ENCODE peak calls at places on chromosomes 7 and 10, in ten cellular contexts. S, M, O, B, G, D, I, L, U and Z are unnamed samples. For H3K27me3, the result is how much of the 10 kb centered on the place peaks cover.

GRCh38 chr10:30502266-30503058 is 68.5 kb downstream of the MAP3K8 start:
- DNase-seq in S (no peak), M (peak), O (no peak), B (no peak), G (no peak), D (no peak), I (no peak), L (no peak), U (no peak), Z (no peak)

GRCh38 chr10:77524300-77524711 is 113.3 kb downstream of the KCNMA1 start:
- DNase-seq in S (no peak), M (no peak), O (no peak), B (no peak), G (no peak), D (no peak), I (no peak), L (no peak), U (peak), Z (no peak)

GRCh38 chr7:104791065-104791464 is 222.9 kb upstream of the KMT2E start:
- DNase-seq in S (no peak), M (no peak), O (no peak), B (no peak), G (no peak), D (no peak), I (peak), L (no peak), U (no peak), Z (no peak)

GRCh38 chr7:158946771-158947170 is 90.4 kb downstream of the DYNC2I1 start:
- DNase-seq in S (no peak), M (no peak), O (no peak), B (no peak), G (no peak), D (no peak), I (no peak), L (no peak), U (no peak), Z (no peak)

GRCh38 chr10:68871731-68872342 is 29.3 kb upstream of the DDX50 start:
- DNase-seq in S (peak), M (no peak), O (no peak), B (no peak), G (peak), D (peak), I (peak), L (no peak), U (peak), Z (no peak)

GRCh38 chr7:49520971-49521370 is 252.5 kb upstream of the VWC2 start:
- DNase-seq in S (no peak), M (no peak), O (no peak), B (no peak), G (no peak), D (no peak), I (no peak), L (no peak), U (no peak), Z (no peak)

GRCh38 chr7:88291401-88292173 is 15.1 kb downstream of the STEAP4 start:
- DNase-seq in S (no peak), M (peak), O (no peak), B (no peak), G (peak), D (no peak), I (no peak), L (no peak), U (no peak), Z (peak)

GRCh38 chr10:86261933-86262665 is 104.5 kb downstream of the GRID1 start:
- DNase-seq in S (peak), M (no peak), O (no peak), B (peak), G (peak), D (no peak), I (peak), L (peak), U (no peak), Z (no peak)

GRCh38 chr10:1180836-1181235 is 124.7 kb downstream of the WDR37 start:
- DNase-seq in S (no peak), M (no peak), O (no peak), B (no peak), G (no peak), D (no peak), I (peak), L (peak), U (no peak), Z (no peak)

GRCh38 chr10:74637685-74638084 is 188.7 kb upstream of the KAT6B start:
- DNase-seq in S (no peak), M (no peak), O (no peak), B (no peak), G (no peak), D (no peak), I (no peak), L (no peak), U (no peak), Z (no peak)

GRCh38 chr10:95793401-95794045 is 37.6 kb downstream of the ENTPD1 start:
- DNase-seq in S (no peak), M (peak), O (no peak), B (no peak), G (no peak), D (no peak), I (no peak), L (no peak), U (no peak), Z (no peak)

GRCh38 chr10:77531441-77532001 is 106.1 kb downstream of the KCNMA1 start:
- DNase-seq in S (no peak), M (peak), O (no peak), B (no peak), G (peak), D (no peak), I (no peak), L (no peak), U (peak), Z (no peak)

DNA sequence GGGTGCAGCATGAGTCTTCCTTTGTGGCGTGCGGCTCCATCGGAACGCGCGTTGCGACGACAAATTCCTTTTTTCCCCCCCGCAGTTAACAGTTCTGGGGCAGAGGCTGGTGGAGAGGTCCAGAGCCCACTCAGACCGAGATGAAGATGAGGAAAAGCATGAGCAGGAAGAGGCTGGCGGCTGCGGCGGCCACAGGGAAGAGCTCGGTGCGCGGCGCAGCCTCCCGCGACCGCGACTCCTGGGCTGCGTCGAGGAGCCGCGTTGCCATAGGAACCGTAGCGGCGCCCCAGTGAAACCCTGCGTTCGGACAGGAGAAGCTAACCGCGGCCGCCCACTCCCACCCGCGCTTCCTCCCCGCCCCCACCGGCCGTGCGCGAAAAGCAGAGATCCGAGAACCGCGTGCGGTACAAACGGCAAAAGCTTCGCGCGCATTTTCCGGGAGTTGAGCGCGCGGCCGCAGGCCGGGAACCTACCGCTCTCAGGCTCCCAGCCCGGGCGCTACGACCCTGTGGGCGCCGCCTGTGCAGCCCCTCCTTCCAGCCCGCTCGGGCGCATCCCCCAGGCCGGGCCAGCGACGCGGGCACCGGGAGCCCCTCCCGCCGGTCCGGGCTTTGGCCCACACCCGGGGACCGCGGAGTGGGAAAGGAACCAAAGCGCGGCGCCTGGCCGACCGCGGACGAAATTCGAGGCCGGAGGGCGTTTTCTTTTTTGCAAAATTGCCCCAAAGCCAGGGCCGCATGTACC is 130.7 kb downstream of the SPAG6 start:
- DNase-seq in S (no peak), M (peak), O (no peak), B (no peak), G (peak), D (peak), I (peak), L (peak), U (no peak), Z (no peak)
- H3K4me3 ChIP-seq in S (peak), M (peak), O (peak), B (peak), G (peak), D (peak), I (peak), L (peak), U (peak), Z (no peak)

DNA sequence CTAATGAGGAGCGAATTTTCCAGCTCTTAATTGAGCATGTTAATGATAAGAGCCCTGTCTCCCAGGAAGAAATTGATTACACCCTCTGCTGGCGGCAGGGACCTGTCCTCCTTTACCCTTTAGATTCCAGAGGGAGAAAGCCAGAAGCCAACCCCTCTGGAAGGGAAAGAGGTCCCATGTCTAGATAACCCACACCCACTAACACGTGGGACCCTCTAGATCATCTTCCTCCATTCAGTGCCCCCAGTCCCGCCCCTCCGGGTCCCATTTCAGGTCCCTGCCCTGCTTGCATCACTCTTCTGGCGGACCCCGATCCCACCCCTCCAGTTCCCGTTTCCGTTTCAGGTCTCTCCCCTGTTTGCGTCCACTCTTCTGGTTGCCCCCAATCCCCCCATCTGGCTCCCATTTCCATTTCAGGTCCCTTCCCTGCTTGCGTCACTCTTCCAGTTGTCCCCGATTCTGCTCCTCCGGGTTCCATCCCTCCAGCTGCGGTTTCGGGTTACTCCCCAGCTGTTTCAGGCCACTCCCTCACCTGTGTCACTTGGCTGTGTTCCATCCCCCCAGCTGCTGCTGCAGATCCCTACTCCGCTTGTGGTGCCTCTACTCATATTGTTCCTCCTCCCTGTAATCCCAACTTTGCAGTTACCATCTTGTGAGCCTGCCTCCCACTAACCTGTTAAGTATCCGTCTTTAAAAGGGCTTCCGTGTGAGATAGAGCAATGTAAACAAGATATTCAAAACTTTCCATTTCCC is 202.4 kb downstream of the SH2D4B start:
- DNase-seq in S (no peak), M (peak), O (no peak), B (no peak), G (no peak), D (no peak), I (no peak), L (peak), U (no peak), Z (no peak)
- H3K27me3 ChIP-seq in S (under half), M (under half), O (under half), B (under half), G (under half), D (under half), I (under half), L (under half), U (under half), Z (under half)

GRCh38 chr10:33410860-33411234 is 76.4 kb upstream of the NRP1 start:
- DNase-seq in S (no peak), M (no peak), O (no peak), B (no peak), G (no peak), D (no peak), I (no peak), L (no peak), U (no peak), Z (no peak)

GRCh38 chr10:33414841-33415240 is 80.4 kb upstream of the NRP1 start:
- DNase-seq in S (no peak), M (no peak), O (no peak), B (no peak), G (no peak), D (no peak), I (no peak), L (no peak), U (no peak), Z (no peak)

GRCh38 chr10:33412261-33413092 is 78.0 kb upstream of the NRP1 start:
- DNase-seq in S (no peak), M (peak), O (no peak), B (no peak), G (peak), D (no peak), I (no peak), L (no peak), U (peak), Z (no peak)

GRCh38 chr10:33410096-33410859 is 75.8 kb upstream of the NRP1 start:
- DNase-seq in S (no peak), M (no peak), O (no peak), B (no peak), G (no peak), D (no peak), I (no peak), L (no peak), U (no peak), Z (no peak)

DNA sequence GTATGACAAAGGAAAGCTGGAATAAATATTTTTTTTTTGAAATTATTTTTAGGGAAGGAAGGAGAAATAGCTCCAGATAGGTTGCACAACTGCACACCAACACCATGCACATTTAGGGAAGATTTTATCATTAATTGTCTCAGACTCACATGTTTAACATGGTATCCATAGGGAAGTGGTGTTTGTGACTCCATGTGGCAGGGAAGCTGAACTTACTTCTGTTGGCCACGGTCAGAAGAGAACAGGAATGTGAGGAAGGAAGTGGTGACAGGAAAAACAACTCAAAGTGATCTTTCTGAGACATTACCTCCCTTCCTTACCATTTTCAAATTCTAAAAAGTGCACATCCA is 78.6 kb upstream of the NRP1 start:
- DNase-seq in S (no peak), M (no peak), O (no peak), B (no peak), G (no peak), D (no peak), I (no peak), L (no peak), U (no peak), Z (no peak)
- H3K4me3 ChIP-seq in S (no peak), M (no peak), O (no peak), B (no peak), G (no peak), D (no peak), I (no peak), L (no peak), U (no peak), Z (no peak)

GRCh38 chr10:21525367-21526183 is at the start of gene SKIDA1:
- DNase-seq in S (no peak), M (peak), O (no peak), B (peak), G (peak), D (peak), I (peak), L (peak), U (peak), Z (peak)
- H3K27me3 ChIP-seq in S (under half), M (under half), O (under half), B (under half), G (under half), D (under half), I (under half), L (under half), U (under half), Z (under half)